ENCODE peak calls at places on chromosomes 5 and 9, in four cellular contexts. Y is stimulated activated CD4-positive, alpha-beta T cell treated with anti-CD3 and anti-CD28 coated beads, Interleukin-15, amount 100 ng/mL, for 48 hours; X is GM12878; D is heart right ventricle. Q is an unnamed sample.

GRCh38 chr5:118405650-118406061 is 582.7 kb downstream of the DTWD2 start:
- DNase-seq in X (no peak), D (peak; percentile 6), Y (no peak), Q (no peak)

GRCh38 chr5:107474724-107475489 is 195.8 kb downstream of the EFNA5 start:
- DNase-seq in Y (no peak), D (no peak), X (peak; percentile 41), Q (no peak)

GRCh38 chr9:87427851-87428506 is 69.7 kb upstream of the DAPK1 start:
- DNase-seq in X (no peak), D (no peak), Y (no peak), Q (no peak)

GRCh38 chr5:172902497-172903472 is 56.4 kb upstream of the RPL26L1 start:
- DNase-seq in X (no peak), Y (no peak), D (peak; percentile 81), Q (peak; percentile 77)

GRCh38 chr5:683619-684481 is 9.3 kb downstream of the TPPP start:
- DNase-seq in X (no peak), D (no peak), Y (no peak), Q (peak; percentile 20)

GRCh38 chr5:54570923-54571322 is 53.4 kb downstream of the SNX18 start:
- DNase-seq in D (peak; percentile 14), X (no peak), Y (no peak), Q (no peak)

GRCh38 chr9:121059998-121060636 is 10.0 kb upstream of the C5 start:
- DNase-seq in D (peak; percentile 41), X (no peak), Y (no peak), Q (no peak)

GRCh38 chr5:68320094-68320986 is 104.8 kb downstream of the PIK3R1 start:
- DNase-seq in X (no peak), Y (no peak), D (no peak), Q (no peak)

GRCh38 chr9:6667633-6668280 is 22.2 kb upstream of the GLDC start:
- DNase-seq in X (no peak), Y (no peak), D (no peak), Q (no peak)

GRCh38 chr5:82855893-82856292 is 221.3 kb downstream of the TMEM167A start:
- DNase-seq in Y (no peak), D (no peak), X (no peak), Q (no peak)

GRCh38 chr5:115816226-115817042 is at the start of gene CDO1:
- DNase-seq in Y (no peak), X (no peak), D (peak; percentile 60), Q (no peak)

GRCh38 chr5:181198905-181199519 is 6.0 kb downstream of the TRIM7 start:
- DNase-seq in D (no peak), Y (no peak), X (no peak), Q (no peak)

GRCh38 chr9:82332774-82333152 is 344.2 kb downstream of the SPATA31D1 start:
- DNase-seq in Y (no peak), D (no peak), X (no peak), Q (no peak)

GRCh38 chr9:8706546-8706945 is 907.0 kb upstream of the DMAC1 start:
- DNase-seq in D (no peak), X (no peak), Y (no peak), Q (no peak)

GRCh38 chr5:112467467-112467866 is 48.4 kb upstream of the EPB41L4A start:
- DNase-seq in D (no peak), X (no peak), Y (no peak), Q (no peak)

GRCh38 chr9:81759680-81760215 is 70.4 kb upstream of the TLE1 start:
- DNase-seq in X (no peak), Y (no peak), D (peak; percentile 30), Q (no peak)